ENCODE peak calls at places on chromosomes 7 and 10, in eight cellular contexts. X, R, J, T, Z, K, Y and U are unnamed samples.

GRCh38 chr7:91248996-91249395 is 15.2 kb upstream of the FZD1 start:
- DNase-seq in K (no peak), Z (no peak), J (no peak), Y (no peak), R (no peak), T (no peak), X (no peak), U (no peak)

GRCh38 chr7:107284911-107285479 is 116.2 kb downstream of the HBP1 start:
- DNase-seq in J (no peak), X (no peak), Y (no peak), T (no peak), K (no peak), Z (no peak), R (no peak), U (no peak)

GRCh38 chr7:84744388-84744787 is 442.5 kb downstream of the SEMA3D start:
- DNase-seq in R (peak; percentile 34), X (no peak), Z (no peak), Y (no peak), J (no peak), K (peak; percentile 12), T (no peak), U (no peak)

GRCh38 chr7:64904008-64904407 is 935 bp downstream of the ZNF273 start:
- DNase-seq in K (no peak), Z (no peak), X (no peak), Y (no peak), T (no peak), J (no peak), R (no peak), U (no peak)

GRCh38 chr7:13946181-13946580 is 43.3 kb downstream of the ETV1 start:
- DNase-seq in Y (no peak), R (peak; percentile 57), T (peak; percentile 26), K (peak; percentile 69), Z (no peak), X (peak; percentile 21), J (peak; percentile 29), U (no peak)

GRCh38 chr10:123804716-123805115 is 86.9 kb downstream of the CPXM2 start:
- DNase-seq in Z (no peak), T (peak; percentile 37), K (peak; percentile 75), R (peak; percentile 69), X (peak; percentile 87), Y (no peak), J (no peak), U (no peak)

GRCh38 chr7:139976838-139977656 is 85.7 kb downstream of the PARP12 start:
- DNase-seq in T (no peak), J (no peak), K (no peak), Z (no peak), Y (no peak), X (no peak), R (no peak), U (no peak)

GRCh38 chr10:44581996-44582395 is 197.1 kb upstream of the CXCL12 start:
- DNase-seq in X (no peak), J (no peak), T (peak; percentile 25), Y (no peak), K (peak; percentile 41), Z (no peak), R (no peak), U (no peak)

GRCh38 chr10:77311186-77311585 is 326.4 kb downstream of the KCNMA1 start:
- DNase-seq in T (no peak), Y (no peak), X (no peak), J (no peak), R (no peak), K (no peak), Z (no peak), U (no peak)

GRCh38 chr7:47094462-47094861 is 487.4 kb downstream of the TNS3 start:
- DNase-seq in Y (no peak), J (no peak), T (no peak), Z (no peak), X (no peak), R (no peak), K (no peak), U (no peak)

GRCh38 chr7:12328888-12329770 is 74.5 kb downstream of the VWDE start:
- DNase-seq in J (no peak), Y (no peak), R (no peak), T (no peak), K (no peak), Z (no peak), X (no peak), U (no peak)

GRCh38 chr7:33243319-33243881 is 114.0 kb downstream of the BBS9 start:
- DNase-seq in R (peak; percentile 77), Z (no peak), T (no peak), X (peak; percentile 37), K (peak; percentile 60), J (peak; percentile 27), Y (no peak), U (no peak)

GRCh38 chr10:5018150-5018549 is 14.5 kb upstream of the AKR1C2 start:
- DNase-seq in T (no peak), Z (no peak), K (no peak), X (no peak), Y (no peak), R (no peak), J (no peak), U (no peak)

GRCh38 chr7:95933618-95934017 is 161.3 kb downstream of the DYNC1I1 start:
- DNase-seq in Y (no peak), K (no peak), Z (no peak), X (no peak), R (no peak), J (no peak), T (no peak), U (no peak)

GRCh38 chr7:127791790-127792189 is 139.8 kb downstream of the SND1 start:
- DNase-seq in R (peak; percentile 69), T (no peak), Z (no peak), Y (no peak), X (peak; percentile 42), J (no peak), K (peak; percentile 49), U (no peak)

GRCh38 chr10:124565565-124566221 is 104.1 kb downstream of the LHPP start:
- DNase-seq in T (no peak), R (peak; percentile 41), Z (no peak), X (no peak), K (no peak), J (no peak), Y (peak; percentile 40), U (no peak)

GRCh38 chr10:43202224-43202656 is 64.0 kb downstream of the CSGALNACT2 start:
- DNase-seq in T (no peak), Y (peak; percentile 55), J (no peak), Z (peak; percentile 53), K (no peak), R (peak; percentile 26), X (no peak), U (peak; percentile 67)

GRCh38 chr10:111877274-111877673 is 306.3 kb downstream of the GPAM start:
- DNase-seq in Y (no peak), R (no peak), Z (no peak), X (no peak), J (no peak), K (no peak), T (no peak), U (no peak)

GRCh38 chr10:20958764-20959163 is 61.7 kb upstream of the NEBL start:
- DNase-seq in R (no peak), K (no peak), J (no peak), Z (no peak), X (no peak), Y (no peak), T (no peak), U (no peak)

GRCh38 chr10:132236881-132237280 is 50.1 kb downstream of the DPYSL4 start:
- DNase-seq in T (no peak), Y (no peak), X (no peak), K (no peak), R (no peak), J (no peak), Z (no peak), U (no peak)

GRCh38 chr10:132237871-132238270 is 51.1 kb downstream of the DPYSL4 start:
- DNase-seq in X (no peak), J (no peak), K (no peak), Z (no peak), R (no peak), Y (no peak), T (no peak), U (no peak)

GRCh38 chr10:132234860-132235259 is 48.1 kb downstream of the DPYSL4 start:
- DNase-seq in Y (no peak), X (no peak), Z (no peak), J (no peak), T (no peak), K (no peak), R (no peak), U (no peak)

GRCh38 chr10:132237396-132237795 is 50.6 kb downstream of the DPYSL4 start:
- DNase-seq in T (no peak), K (no peak), J (no peak), R (no peak), Z (no peak), X (no peak), Y (no peak), U (no peak)

DNA sequence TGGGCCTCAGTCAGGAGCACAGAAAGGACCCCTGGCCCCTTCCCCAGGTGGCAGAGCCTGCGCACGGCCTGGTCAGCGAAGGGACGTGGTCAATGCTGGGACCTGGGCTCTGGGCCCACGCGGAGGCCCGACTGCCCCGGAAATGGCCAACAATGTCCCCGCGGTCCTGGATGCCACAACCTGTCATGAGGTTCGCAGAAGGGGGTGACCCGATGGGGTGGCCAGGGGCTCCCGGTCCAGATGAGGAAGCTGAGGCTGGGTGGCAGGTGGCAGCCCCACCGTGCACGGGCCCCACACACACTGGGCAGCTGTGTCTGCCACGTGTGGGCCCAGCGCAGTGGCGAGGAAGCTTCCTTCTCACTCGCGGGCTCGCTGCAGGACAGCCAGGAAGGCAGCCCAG is 49.4 kb downstream of the DPYSL4 start:
- DNase-seq in J (no peak), R (no peak), X (no peak), T (no peak), Z (no peak), K (no peak), Y (no peak), U (no peak)
- TF ChIP-seq CTCF in J (no peak), R (no peak), X (no peak), T (no peak), Z (no peak), K (no peak), Y (no peak), U (no peak)

GRCh38 chr7:117875566-117875965 is 2.3 kb upstream of the CTTNBP2 start:
- DNase-seq in T (no peak), Z (no peak), X (no peak), K (no peak), R (no peak), J (no peak), Y (no peak), U (no peak)
- TF ChIP-seq CTCF in T (no peak), Z (peak; percentile 18), X (no peak), K (no peak), R (no peak), J (peak; percentile 52), Y (no peak), U (peak; percentile 75)

GRCh38 chr10:61169294-61169693 is 225.3 kb upstream of the RHOBTB1 start:
- DNase-seq in X (no peak), K (no peak), Y (no peak), R (no peak), Z (no peak), T (no peak), J (no peak), U (no peak)
- TF ChIP-seq CTCF in X (no peak), K (no peak), Y (no peak), R (no peak), Z (no peak), T (no peak), J (no peak), U (no peak)

DNA sequence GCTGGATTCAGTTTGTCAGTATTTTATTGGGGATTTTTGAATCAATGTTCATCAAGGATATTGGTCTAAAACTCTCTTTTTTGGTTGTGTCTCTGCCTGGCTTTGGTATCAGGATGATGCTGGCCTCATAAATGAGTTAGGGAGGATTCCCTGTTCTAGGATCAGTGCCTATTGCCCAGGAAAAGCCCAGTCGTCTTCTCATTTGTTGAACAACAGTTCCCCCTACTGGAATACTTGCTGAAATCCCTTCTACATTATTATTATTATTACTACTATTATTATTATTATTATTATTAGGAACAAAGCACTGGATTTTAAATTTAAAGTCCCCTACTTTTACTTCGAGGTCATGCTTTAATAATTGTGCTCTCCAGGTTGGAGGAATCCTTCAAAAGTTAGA is 528.9 kb downstream of the MAGI2 start:
- DNase-seq in Y (no peak), X (peak; percentile 18), J (no peak), T (no peak), Z (no peak), R (peak; percentile 52), K (peak; percentile 24), U (no peak)
- TF ChIP-seq CTCF in Y (no peak), X (peak; percentile 30), J (peak; percentile 38), T (peak; percentile 31), Z (peak; percentile 53), R (no peak), K (peak; percentile 78), U (peak; percentile 71)